ENCODE peak calls at places on chromosomes 16 and 17, in six cellular contexts. M, H, U, I, A and P are unnamed samples.

GRCh38 chr17:76136276-76137025 is 4.6 kb downstream of the FOXJ1 start:
- DNase-seq in A (no peak), I (no peak), U (no peak), H (peak; percentile 76), M (no peak), P (no peak)

GRCh38 chr17:29112780-29113295 is 67.4 kb downstream of the MYO18A start:
- DNase-seq in A (no peak), I (no peak), M (no peak), H (no peak), U (peak; percentile 28), P (no peak)

GRCh38 chr17:34068506-34069035 is 186.5 kb upstream of the CCL2 start:
- DNase-seq in H (no peak), U (no peak), M (no peak), I (no peak), A (peak; percentile 53), P (no peak)

GRCh38 chr17:20998571-20999043 is 44.2 kb downstream of the USP22 start:
- DNase-seq in A (no peak), M (no peak), H (no peak), U (no peak), I (no peak), P (no peak)

GRCh38 chr16:53714080-53715050 is 10.4 kb downstream of the FTO start:
- DNase-seq in H (peak; percentile 12), I (no peak), M (no peak), U (no peak), A (no peak), P (no peak)

GRCh38 chr16:16003719-16004313 is 54.4 kb downstream of the ABCC1 start:
- DNase-seq in I (no peak), U (no peak), H (no peak), M (no peak), A (no peak), P (no peak)

GRCh38 chr16:26598061-26598460 is 468.7 kb upstream of the C16orf82 start:
- DNase-seq in A (peak; percentile 45), M (no peak), U (no peak), I (no peak), H (no peak), P (no peak)

GRCh38 chr16:85554114-85554790 is 58.9 kb upstream of the GSE1 start:
- DNase-seq in M (peak; percentile 88), I (peak; percentile 56), A (no peak), U (peak; percentile 73), H (peak; percentile 61), P (no peak)

GRCh38 chr17:2241823-2242222 is 61.8 kb downstream of the SMG6 start:
- DNase-seq in M (no peak), A (no peak), H (no peak), U (no peak), I (no peak), P (no peak)

GRCh38 chr17:82386256-82386831 is 14.8 kb downstream of the UTS2R start:
- DNase-seq in U (no peak), M (no peak), I (no peak), A (no peak), H (no peak), P (no peak)

GRCh38 chr17:81867123-81867951 is 3.8 kb downstream of the ARHGDIA start:
- DNase-seq in M (no peak), I (peak; percentile 50), U (peak; percentile 52), H (peak; percentile 73), A (no peak), P (no peak)

GRCh38 chr17:40548491-40548981 is 16.7 kb downstream of the CCR7 start:
- DNase-seq in A (peak; percentile 53), H (no peak), I (no peak), M (no peak), U (peak; percentile 9), P (no peak)

GRCh38 chr16:77169650-77170236 is 21.2 kb upstream of the MON1B start:
- DNase-seq in M (no peak), U (peak; percentile 47), A (no peak), I (peak; percentile 52), H (peak; percentile 87), P (peak; percentile 40)

GRCh38 chr17:76735006-76735405 is 2.1 kb downstream of the SRSF2 start:
- DNase-seq in I (peak; percentile 54), H (no peak), A (no peak), M (no peak), U (no peak), P (no peak)

GRCh38 chr17:81582341-81582740 is 30.2 kb upstream of the FAAP100 start:
- DNase-seq in H (no peak), I (no peak), U (no peak), M (no peak), A (no peak), P (no peak)

GRCh38 chr17:50841277-50841948 is 6.0 kb downstream of the WFIKKN2 start:
- DNase-seq in M (no peak), A (no peak), H (no peak), U (no peak), I (no peak), P (no peak)

GRCh38 chr16:4316732-4317461 is 1.0 kb downstream of the GLIS2 start:
- DNase-seq in A (no peak), M (peak; percentile 81), U (peak; percentile 74), I (no peak), H (no peak), P (peak; percentile 88)

GRCh38 chr17:72125742-72126141 is 4.9 kb downstream of the SOX9 start:
- DNase-seq in I (peak; percentile 32), H (no peak), M (no peak), A (no peak), U (no peak), P (no peak)

GRCh38 chr16:81445143-81445922 is 725 bp downstream of the CMIP start:
- DNase-seq in H (peak; percentile 73), M (peak; percentile 78), I (no peak), A (no peak), U (peak; percentile 58), P (peak; percentile 51)
- TF ChIP-seq POLR2AphosphoS5 in H (no peak), M (no peak), I (no peak), A (no peak), U (no peak), P (no peak)

GRCh38 chr16:74774223-74775139 is at the start of gene FA2H:
- DNase-seq in A (peak; percentile 74), U (peak; percentile 96), H (peak; percentile 92), I (peak; percentile 86), M (peak; percentile 73), P (peak; percentile 87)
- TF ChIP-seq CTCF in A (no peak), U (no peak), H (no peak), I (peak; percentile 66), M (no peak), P (peak; percentile 75)

DNA sequence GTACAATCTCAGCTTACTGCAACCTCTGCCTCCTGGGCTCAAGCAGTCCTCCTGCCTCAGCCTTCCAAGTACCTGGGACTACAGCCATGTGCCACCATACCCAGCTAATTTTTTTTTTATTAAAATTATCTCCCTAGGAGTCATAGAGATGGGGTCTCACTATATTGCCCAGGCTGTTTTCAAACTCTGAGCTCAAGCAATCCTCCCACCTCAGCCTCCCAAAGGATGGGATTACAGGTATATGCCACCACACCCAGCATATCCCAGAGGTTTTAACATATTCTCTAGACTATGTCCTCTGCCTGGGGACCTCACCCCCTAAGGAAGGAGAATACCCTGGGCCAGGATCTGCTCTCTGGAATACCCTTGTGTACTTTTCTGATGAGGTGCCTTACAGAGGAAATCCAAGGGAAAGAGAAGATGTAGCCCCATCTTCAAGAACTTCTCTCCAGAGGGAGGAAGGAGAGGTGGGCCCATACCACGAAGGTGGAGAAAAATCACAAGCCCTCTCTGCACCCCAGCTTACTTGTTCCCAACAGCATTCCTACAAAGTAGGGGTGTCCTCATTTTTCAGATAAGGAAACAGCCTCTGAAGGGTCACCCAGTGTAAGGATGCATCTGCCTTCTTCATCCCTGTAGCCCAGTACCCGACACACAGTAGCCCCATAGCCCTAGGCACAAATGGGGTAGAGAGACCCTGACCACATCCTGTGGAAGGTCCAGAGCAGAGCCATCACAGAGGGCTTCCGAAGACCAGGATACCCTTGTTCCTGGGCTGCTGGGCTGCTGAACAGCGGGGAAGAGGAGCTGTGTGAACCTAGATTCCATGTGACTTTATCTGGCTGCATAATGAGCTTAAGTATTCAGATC is 151.6 kb downstream of the SOCS1 start:
- DNase-seq in A (no peak), M (no peak), U (no peak), I (no peak), H (no peak), P (no peak)
- TF ChIP-seq POLR2AphosphoS5 in A (no peak), M (no peak), U (no peak), I (no peak), H (no peak), P (no peak)

DNA sequence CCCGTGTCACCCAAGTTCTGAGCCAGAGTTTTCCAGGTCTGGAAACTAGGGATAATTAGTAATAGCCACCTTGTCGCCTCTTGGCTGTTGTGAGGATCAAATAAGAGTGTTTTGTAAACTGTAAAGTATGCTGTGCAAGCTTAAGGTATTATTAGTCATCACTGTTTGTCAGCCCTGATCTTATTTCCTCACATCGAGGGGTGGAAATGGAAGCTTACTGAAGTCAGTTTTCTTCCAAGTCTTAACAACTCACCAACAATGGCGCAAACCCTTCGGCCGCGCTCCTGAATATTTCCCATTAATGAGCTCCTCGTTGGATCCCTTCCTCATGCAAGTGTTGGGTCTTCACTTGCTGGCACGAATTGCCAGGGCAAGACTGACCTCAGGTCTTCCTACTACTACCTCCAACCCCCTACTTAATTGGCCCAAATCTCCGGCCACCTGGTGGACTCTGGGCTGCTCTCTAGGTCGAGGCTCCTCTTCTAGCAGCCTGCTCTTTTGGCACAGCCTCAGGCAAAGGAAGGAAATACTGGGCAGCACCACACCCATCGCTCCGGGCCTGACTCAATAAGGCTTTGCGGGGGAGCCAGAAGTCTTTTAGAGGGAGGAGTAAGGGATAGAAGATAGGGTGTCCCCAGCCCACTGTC is 874 bp upstream of the SLC35B1 start:
- DNase-seq in H (peak; percentile 61), A (no peak), U (no peak), M (no peak), I (no peak), P (peak; percentile 24)
- TF ChIP-seq CTCF in H (peak; percentile 6), A (no peak), U (no peak), M (no peak), I (no peak), P (no peak)

GRCh38 chr17:32695864-32696263 is 181.1 kb downstream of the MYO1D start:
- DNase-seq in H (no peak), A (no peak), M (no peak), U (no peak), I (no peak), P (no peak)

GRCh38 chr17:32696426-32696825 is 180.5 kb downstream of the MYO1D start:
- DNase-seq in I (no peak), H (no peak), M (no peak), U (no peak), A (no peak), P (no peak)

GRCh38 chr17:32697728-32698625 is 178.9 kb downstream of the MYO1D start:
- DNase-seq in I (peak; percentile 6), A (no peak), M (no peak), U (no peak), H (no peak), P (no peak)

GRCh38 chr17:32701860-32702259 is 175.1 kb downstream of the MYO1D start:
- DNase-seq in I (no peak), A (no peak), U (no peak), M (no peak), H (no peak), P (no peak)

GRCh38 chr17:32699247-32699646 is 177.7 kb downstream of the MYO1D start:
- DNase-seq in A (no peak), H (no peak), I (no peak), U (no peak), M (no peak), P (no peak)
- TF ChIP-seq POLR2AphosphoS5 in A (no peak), H (no peak), I (no peak), U (no peak), M (no peak), P (no peak)